ENCODE peak calls at places on chromosomes 3 and 15, in five cellular contexts. F is body of pancreas, P is tibial nerve, T is prostate gland, S is heart left ventricle. C is an unnamed sample.

GRCh38 chr15:39583586-39584265 is 2.8 kb downstream of the THBS1 start:
- DNase-seq in F (no peak), P (no peak), T (no peak), S (no peak), C (no peak)

GRCh38 chr15:74798388-74799254 is 14.0 kb upstream of the LMAN1L start:
- DNase-seq in F (peak; percentile 91), P (no peak), T (peak; percentile 83), S (no peak), C (peak; percentile 88)

GRCh38 chr15:72472907-72473669 is 1.0 kb upstream of the ARIH1 start:
- DNase-seq in F (no peak), P (no peak), T (no peak), S (no peak), C (no peak)

GRCh38 chr3:195105389-195105788 is 165.6 kb downstream of the XXYLT1 start:
- DNase-seq in F (no peak), P (no peak), T (no peak), S (no peak), C (no peak)

GRCh38 chr15:57395292-57395691 is 19.0 kb downstream of the CGNL1 start:
- DNase-seq in F (peak; percentile 35), P (no peak), T (no peak), S (no peak), C (no peak)

GRCh38 chr3:134754768-134755559 is 40.1 kb upstream of the EPHB1 start:
- DNase-seq in F (peak; percentile 18), P (no peak), T (peak; percentile 8), S (no peak), C (peak; percentile 35)

GRCh38 chr15:90037510-90037860 is 36.4 kb downstream of the ZNF710 start:
- DNase-seq in F (no peak), P (no peak), T (no peak), S (no peak), C (no peak)

GRCh38 chr15:66834863-66835557 is 133.0 kb downstream of the SMAD6 start:
- DNase-seq in F (peak; percentile 67), P (no peak), T (no peak), S (no peak), C (no peak)

GRCh38 chr15:74809951-74810350 is 2.7 kb upstream of the LMAN1L start:
- DNase-seq in F (no peak), P (no peak), T (no peak), S (no peak), C (no peak)

GRCh38 chr3:150146891-150147761 is 176.4 kb upstream of the PFN2 start:
- DNase-seq in F (no peak), P (no peak), T (no peak), S (no peak), C (no peak)

GRCh38 chr3:132020058-132020457 is 14.8 kb downstream of the CPNE4 start:
- DNase-seq in F (no peak), P (no peak), T (no peak), S (no peak), C (no peak)

GRCh38 chr15:58057559-58057958 is 8.0 kb downstream of the ALDH1A2 start:
- DNase-seq in F (no peak), P (no peak), T (no peak), S (no peak), C (no peak)

GRCh38 chr15:45133561-45133920 is 3.7 kb downstream of the DUOX1 start:
- DNase-seq in F (no peak), P (no peak), T (no peak), S (no peak), C (no peak)

GRCh38 chr3:152175576-152175883 is 93.2 kb upstream of the MBNL1 start:
- DNase-seq in F (no peak), P (no peak), T (no peak), S (no peak), C (no peak)

GRCh38 chr3:186239321-186239720 is 122.7 kb downstream of the DGKG start:
- DNase-seq in F (peak; percentile 42), P (no peak), T (no peak), S (peak; percentile 38), C (peak; percentile 58)

GRCh38 chr3:80556728-80557127 is 788.9 kb upstream of the ROBO1 start:
- DNase-seq in F (no peak), P (no peak), T (no peak), S (no peak), C (no peak)

GRCh38 chr15:67744331-67745058 is 80.8 kb upstream of the SKOR1 start:
- DNase-seq in F (no peak), P (no peak), T (no peak), S (no peak), C (no peak)

GRCh38 chr15:63981596-63982320 is 64.5 kb downstream of the DAPK2 start:
- DNase-seq in F (no peak), P (no peak), T (no peak), S (no peak), C (no peak)
- H3K4me1 ChIP-seq in F (peaks cover 22% of the 10 kb centered on the region), P (no peaks in the 10 kb centered on the region), T (no peaks in the 10 kb centered on the region), S (no peaks in the 10 kb centered on the region), C (peaks cover 15% of the 10 kb centered on the region)

DNA sequence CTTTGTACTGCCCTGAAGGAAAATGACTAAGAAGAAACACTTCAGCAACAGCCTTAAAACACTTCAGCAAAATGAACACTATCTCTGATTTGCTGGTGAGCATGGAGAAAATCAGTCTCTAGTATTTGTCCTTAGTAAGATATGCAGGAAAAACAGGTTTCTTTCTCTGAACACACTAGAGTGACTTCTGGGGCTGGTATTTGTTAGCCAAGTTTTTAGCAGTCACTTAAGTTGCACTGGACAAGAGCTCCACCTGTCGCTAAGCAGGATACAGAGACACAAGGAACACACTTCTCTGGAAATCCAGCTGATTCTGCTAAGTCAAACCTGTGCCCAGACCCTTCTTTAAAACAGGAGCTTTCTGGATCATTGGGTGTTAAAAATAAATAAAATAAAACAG is 65.3 kb downstream of the CHAC1 start:
- DNase-seq in F (peak; percentile 56), P (no peak), T (peak; percentile 72), S (peak; percentile 18), C (peak; percentile 40)
- TF ChIP-seq CTCF in F (peak; percentile 43), P (no peak), T (peak; percentile 15), S (peak; percentile 38), C (no peak)

DNA sequence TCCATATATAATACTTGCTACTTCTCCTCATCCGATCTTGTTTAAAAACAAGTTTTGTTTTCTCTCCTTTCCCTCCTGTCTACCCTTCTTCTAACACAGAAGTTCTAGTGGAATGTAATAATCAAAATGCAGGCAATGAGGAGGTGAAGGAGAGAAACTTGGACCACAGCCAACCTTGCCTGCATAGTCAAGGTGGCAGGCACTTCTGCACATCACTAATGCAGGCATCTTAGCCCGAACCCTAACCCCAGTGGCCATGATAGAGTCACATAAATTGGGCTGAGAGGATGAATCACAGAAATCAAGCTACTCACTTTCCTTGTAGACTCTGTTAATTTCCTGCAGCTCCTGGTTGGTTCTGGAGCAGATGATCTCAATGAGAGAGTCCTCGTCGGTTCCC is 41.0 kb downstream of the ANXA2 start:
- DNase-seq in F (no peak), P (no peak), T (no peak), S (no peak), C (no peak)
- TF ChIP-seq POLR2A in F (no peak), P (no peak), T (no peak), S (no peak), C (no peak)

GRCh38 chr3:72697717-72698116 is 150.5 kb downstream of the SHQ1 start:
- DNase-seq in F (no peak), P (no peak), T (no peak), S (no peak), C (no peak)

GRCh38 chr3:72690646-72691045 is 157.6 kb downstream of the SHQ1 start:
- DNase-seq in F (no peak), P (no peak), T (no peak), S (no peak), C (no peak)

GRCh38 chr3:72696815-72697214 is 151.4 kb downstream of the SHQ1 start:
- DNase-seq in F (no peak), P (no peak), T (no peak), S (no peak), C (no peak)

GRCh38 chr3:72692959-72693518 is 155.2 kb downstream of the SHQ1 start:
- DNase-seq in F (no peak), P (no peak), T (peak; percentile 24), S (no peak), C (no peak)

GRCh38 chr3:72694398-72694797 is 153.8 kb downstream of the SHQ1 start:
- DNase-seq in F (no peak), P (no peak), T (no peak), S (no peak), C (no peak)
- H3K4me1 ChIP-seq in F (no peaks in the 10 kb centered on the region), P (no peaks in the 10 kb centered on the region), T (no peaks in the 10 kb centered on the region), S (no peaks in the 10 kb centered on the region), C (no peaks in the 10 kb centered on the region)